ENCODE peak calls at places on chromosomes 12 and 14, in six cellular contexts. F is Peyer's patch, E is upper lobe of left lung, W is Karpas-422, P is AG10803, M is AG04450. L is an unnamed sample.

GRCh38 chr12:11812558-11813421 is 163.3 kb downstream of the ETV6 start:
- DNase-seq in F (peak), M (no peak), W (no peak), P (peak), E (peak), L (peak)

GRCh38 chr14:29459967-29460366 is 467.7 kb downstream of the PRKD1 start:
- DNase-seq in F (no peak), E (no peak), W (no peak), P (no peak), M (no peak), L (no peak)

GRCh38 chr12:101697197-101697929 is at the start of gene CHPT1:
- DNase-seq in M (no peak), P (peak), E (peak), W (no peak), F (peak), L (no peak)

GRCh38 chr12:42794811-42795210 is 205.3 kb upstream of the PRICKLE1 start:
- DNase-seq in P (peak), M (no peak), E (no peak), F (no peak), W (no peak), L (no peak)

GRCh38 chr14:71933026-71933587 is 878 bp downstream of the RGS6 start:
- DNase-seq in E (no peak), F (no peak), M (no peak), P (no peak), W (no peak), L (no peak)

GRCh38 chr12:28794796-28795195 is 354.3 kb upstream of the FAR2 start:
- DNase-seq in E (no peak), P (no peak), F (no peak), M (no peak), W (no peak), L (no peak)

GRCh38 chr12:16325426-16325825 is 22.0 kb upstream of the MGST1 start:
- DNase-seq in M (no peak), F (no peak), W (no peak), P (no peak), E (no peak), L (no peak)

GRCh38 chr14:101249676-101250036 is 311.6 kb upstream of the DIO3 start:
- DNase-seq in P (no peak), M (no peak), E (no peak), W (no peak), F (no peak), L (no peak)

GRCh38 chr14:23513466-23514008 is 38.0 kb downstream of the ZFHX2 start:
- DNase-seq in P (no peak), W (no peak), M (no peak), E (no peak), F (no peak), L (no peak)

GRCh38 chr12:127355061-127355820 is 911.7 kb upstream of the TMEM132C start:
- DNase-seq in F (no peak), M (no peak), E (no peak), W (peak), P (peak), L (no peak)

GRCh38 chr14:32378284-32378683 is 49.2 kb downstream of the AKAP6 start:
- DNase-seq in E (no peak), W (no peak), F (no peak), M (no peak), P (no peak), L (no peak)

GRCh38 chr12:93776581-93777018 is 99.4 kb downstream of the CRADD start:
- DNase-seq in E (no peak), P (peak), W (no peak), F (no peak), M (peak), L (no peak)

GRCh38 chr12:74641694-74642093 is 104.1 kb downstream of the ATXN7L3B start:
- DNase-seq in P (no peak), E (no peak), F (no peak), M (no peak), W (no peak), L (no peak)

GRCh38 chr12:105393586-105393985 is 63.1 kb downstream of the C12orf75 start:
- DNase-seq in M (no peak), E (no peak), P (peak), W (no peak), F (no peak), L (no peak)

GRCh38 chr14:75322746-75323145 is 44.1 kb downstream of the FOS start:
- DNase-seq in W (no peak), M (no peak), F (no peak), P (no peak), E (no peak), L (no peak)

GRCh38 chr12:63313139-63313538 is 162.1 kb upstream of the AVPR1A start:
- DNase-seq in E (no peak), M (no peak), P (no peak), F (no peak), W (no peak), L (no peak)

GRCh38 chr12:112988224-112988623 is 9.9 kb downstream of the OAS2 start:
- DNase-seq in P (no peak), M (no peak), W (no peak), F (no peak), E (no peak), L (no peak)

GRCh38 chr12:27142102-27142721 is 59.8 kb upstream of the C12orf71 start:
- DNase-seq in F (peak), E (no peak), M (peak), W (peak), P (peak), L (peak)

GRCh38 chr12:123265851-123266678 is 5.6 kb downstream of the CDK2AP1 start:
- DNase-seq in M (no peak), W (no peak), F (no peak), P (no peak), E (peak), L (no peak)

GRCh38 chr12:90390947-90391346 is 564.0 kb downstream of the CCER1 start:
- DNase-seq in P (no peak), M (no peak), W (no peak), F (no peak), E (no peak), L (no peak)

GRCh38 chr12:92541024-92541423 is 161.8 kb upstream of the PLEKHG7 start:
- DNase-seq in F (peak), W (no peak), E (no peak), P (no peak), M (no peak), L (no peak)

GRCh38 chr14:104020471-104020870 is 65.0 kb upstream of the ASPG start:
- DNase-seq in F (no peak), W (no peak), M (no peak), E (no peak), P (no peak), L (no peak)

GRCh38 chr14:96177766-96178377 is 26.8 kb upstream of the BDKRB2 start:
- DNase-seq in M (no peak), E (no peak), F (no peak), W (no peak), P (peak), L (no peak)

GRCh38 chr12:62832528-62832927 is 102.4 kb downstream of the PPM1H start:
- DNase-seq in P (no peak), W (no peak), E (no peak), M (no peak), F (no peak), L (no peak)

GRCh38 chr12:103801709-103802585 is 39.1 kb downstream of the NT5DC3 start:
- DNase-seq in P (peak), E (no peak), M (no peak), F (no peak), W (no peak), L (no peak)

GRCh38 chr12:69442894-69443293 is 27.3 kb upstream of the FRS2 start:
- DNase-seq in F (no peak), P (no peak), W (no peak), M (peak), E (no peak), L (no peak)

DNA sequence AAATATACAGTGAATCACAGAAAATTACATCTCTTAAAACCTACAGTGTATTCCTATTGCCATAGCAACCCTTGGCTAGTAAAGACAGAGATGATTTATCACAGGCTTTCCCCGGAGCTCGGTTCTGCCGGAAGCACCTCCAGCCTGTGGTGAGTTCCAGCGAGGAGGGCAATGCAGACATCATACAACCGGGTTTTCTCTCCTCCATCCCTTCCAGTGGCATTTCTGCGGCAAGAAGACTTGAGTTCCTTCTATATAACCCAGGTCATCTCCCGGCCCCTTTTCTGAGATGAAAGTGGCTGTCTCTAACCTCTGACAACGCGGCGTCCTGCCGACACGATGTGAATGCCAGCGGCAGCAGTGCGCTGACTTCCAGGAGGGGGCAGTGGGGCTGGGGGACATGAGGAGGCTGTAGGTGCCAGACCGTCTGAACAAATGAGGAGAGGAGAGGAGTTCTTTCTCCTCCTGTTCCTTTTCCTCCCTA is 68.5 kb upstream of the MAX start:
- DNase-seq in F (peak), W (peak), M (peak), E (peak), P (peak), L (no peak)
- H3K4me3 ChIP-seq in F (peak), W (no peak), M (peak), E (peak), P (peak), L (no peak)

DNA sequence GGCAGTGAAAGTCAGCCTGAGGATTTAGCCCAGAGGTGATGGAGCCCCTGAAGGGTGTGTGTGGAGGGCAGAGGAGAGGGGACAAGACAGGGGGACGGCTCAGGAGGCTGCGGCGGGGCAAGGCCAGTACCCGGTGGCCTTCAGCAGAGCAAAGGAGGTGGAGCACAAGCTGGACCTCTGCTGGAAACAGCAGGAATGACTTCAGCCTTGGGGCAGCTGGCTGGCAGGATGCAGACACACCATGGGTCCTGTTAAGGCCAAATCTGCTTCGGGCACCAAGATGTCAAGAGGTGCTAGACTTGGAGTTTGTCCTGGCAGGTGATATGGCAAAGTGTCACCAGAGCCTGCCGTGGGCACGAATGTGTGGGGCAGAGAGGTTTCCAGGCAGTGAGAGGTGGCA is 92.1 kb downstream of the LGMN start:
- DNase-seq in W (no peak), F (no peak), P (no peak), E (no peak), M (no peak), L (no peak)
- H3K4me3 ChIP-seq in W (no peak), F (no peak), P (no peak), E (no peak), M (no peak), L (no peak)

GRCh38 chr14:105153331-105153731 is 15.2 kb downstream of the JAG2 start:
- DNase-seq in M (no peak), P (no peak), W (no peak), F (no peak), E (peak), L (no peak)
- H3K4me3 ChIP-seq in M (no peak), P (no peak), W (no peak), F (no peak), E (no peak), L (no peak)

GRCh38 chr14:94113490-94113889 is 3.0 kb downstream of the IFI27 start:
- DNase-seq in F (no peak), E (no peak), M (no peak), P (no peak), W (no peak), L (no peak)
- H3K4me3 ChIP-seq in F (no peak), E (peak), M (no peak), P (no peak), W (no peak), L (no peak)

GRCh38 chr12:132602578-132603239 is 7.7 kb downstream of the LRCOL1 start:
- DNase-seq in M (no peak), P (no peak), E (no peak), F (no peak), W (no peak), L (no peak)

GRCh38 chr12:132600048-132601032 is 10.0 kb downstream of the LRCOL1 start:
- DNase-seq in W (peak), E (peak), P (peak), F (peak), M (no peak), L (no peak)

GRCh38 chr12:132603240-132604107 is 6.9 kb downstream of the LRCOL1 start:
- DNase-seq in P (no peak), W (no peak), E (peak), M (no peak), F (no peak), L (no peak)

GRCh38 chr12:132604108-132605054 is 6.0 kb downstream of the LRCOL1 start:
- DNase-seq in P (no peak), F (no peak), M (no peak), W (no peak), E (peak), L (no peak)

GRCh38 chr12:132601171-132601883 is 9.1 kb downstream of the LRCOL1 start:
- DNase-seq in M (no peak), E (no peak), F (no peak), W (no peak), P (no peak), L (no peak)
- H3K4me3 ChIP-seq in M (no peak), E (peak), F (no peak), W (peak), P (peak), L (no peak)

GRCh38 chr14:89284368-89285058 is 132.5 kb downstream of the FOXN3 start:
- DNase-seq in F (no peak), E (no peak), W (no peak), M (no peak), P (peak), L (no peak)
- H3K4me3 ChIP-seq in F (no peak), E (no peak), W (no peak), M (no peak), P (no peak), L (no peak)

GRCh38 chr12:89384050-89384749 is 31.9 kb upstream of the DUSP6 start:
- DNase-seq in E (no peak), W (no peak), M (peak), P (peak), F (no peak), L (no peak)

GRCh38 chr12:89383235-89384049 is 31.1 kb upstream of the DUSP6 start:
- DNase-seq in W (no peak), M (no peak), F (no peak), P (peak), E (no peak), L (no peak)

GRCh38 chr12:89382366-89382765 is 30.1 kb upstream of the DUSP6 start:
- DNase-seq in P (no peak), M (no peak), F (no peak), W (no peak), E (no peak), L (no peak)

GRCh38 chr12:89385965-89386537 is 33.8 kb upstream of the DUSP6 start:
- DNase-seq in W (no peak), E (no peak), M (no peak), F (no peak), P (no peak), L (no peak)

GRCh38 chr12:89384750-89385273 is 32.5 kb upstream of the DUSP6 start:
- DNase-seq in P (no peak), M (no peak), W (no peak), F (no peak), E (no peak), L (no peak)
- H3K4me3 ChIP-seq in P (no peak), M (no peak), W (no peak), F (no peak), E (no peak), L (no peak)

L was measured in Jurkat, Clone E6-1.